ENCODE peak calls at places on chromosomes 13 and 19, in seven cellular contexts. W, F, A, X, M, I and Y are unnamed samples.

GRCh38 chr13:94390881-94391280 is 88.6 kb downstream of the DCT start:
- DNase-seq in I (no peak), X (no peak), A (no peak), W (peak), F (no peak), M (no peak), Y (no peak)

GRCh38 chr19:51295382-51296126 is 15.9 kb upstream of the IGLON5 start:
- DNase-seq in A (no peak), X (no peak), I (no peak), W (no peak), F (no peak), M (no peak), Y (no peak)

GRCh38 chr13:104809483-104809882 is 1726.0 kb downstream of the EFNB2 start:
- DNase-seq in W (peak), I (no peak), M (no peak), X (no peak), F (no peak), A (no peak), Y (no peak)

GRCh38 chr19:6216996-6217751 is 62.6 kb downstream of the MLLT1 start:
- DNase-seq in I (no peak), W (peak), X (peak), F (no peak), A (no peak), M (peak), Y (no peak)

GRCh38 chr19:893775-894090 is 449 bp downstream of the RNU6-9 start:
- DNase-seq in X (no peak), F (no peak), W (no peak), I (no peak), A (no peak), M (no peak), Y (no peak)

GRCh38 chr13:44583126-44583525 is 7.0 kb upstream of the TSC22D1 start:
- DNase-seq in X (no peak), A (no peak), M (no peak), I (no peak), F (no peak), W (peak), Y (no peak)

GRCh38 chr19:1989513-1990229 is 25.8 kb downstream of the BTBD2 start:
- DNase-seq in X (no peak), W (no peak), I (no peak), A (no peak), F (no peak), M (no peak), Y (no peak)

GRCh38 chr19:28878862-28879566 is 333.9 kb downstream of the UQCRFS1 start:
- DNase-seq in A (peak), W (peak), F (peak), I (peak), M (peak), X (peak), Y (peak)

GRCh38 chr13:112724788-112725345 is 35.0 kb downstream of the ATP11A start:
- DNase-seq in A (no peak), M (no peak), W (no peak), I (no peak), F (no peak), X (no peak), Y (no peak)

GRCh38 chr19:50427997-50428425 is 4.7 kb upstream of the MYBPC2 start:
- DNase-seq in X (peak), F (no peak), W (peak), A (no peak), I (no peak), M (peak), Y (no peak)

GRCh38 chr19:55015126-55015525 is 22.9 kb downstream of the GP6 start:
- DNase-seq in M (no peak), X (no peak), F (no peak), I (no peak), W (no peak), A (no peak), Y (no peak)

GRCh38 chr13:34765446-34766180 is 176.5 kb upstream of the NBEA start:
- DNase-seq in W (no peak), A (no peak), F (no peak), X (no peak), I (no peak), M (no peak), Y (no peak)

GRCh38 chr19:30744741-30745475 is 372.7 kb downstream of the ZNF536 start:
- DNase-seq in A (no peak), M (no peak), X (no peak), F (no peak), W (no peak), I (no peak), Y (no peak)